ENCODE peak calls at places on chromosomes 4 and X, in five cellular contexts. F is mesenchymal stem cell, Z is H9, N is IMR-90, G is neuronal stem cell. B is an unnamed sample.
A peak's percentile ranks its signal among the peaks of the same experiment; 100 is the strongest.

GRCh38 chrX:115521717-115522116 is 39.3 kb upstream of the PLS3 start:
- DNase-seq in F (peak; percentile 22), Z (no peak), N (peak; percentile 12), G (no peak), B (no peak)

GRCh38 chr4:85370400-85371032 is 104.4 kb upstream of the ARHGAP24 start:
- DNase-seq in F (peak; percentile 65), Z (peak; percentile 49), N (peak; percentile 18), G (peak; percentile 41), B (peak; percentile 79)

GRCh38 chrX:44975666-44976263 is 102.8 kb downstream of the KDM6A start:
- DNase-seq in F (no peak), Z (no peak), N (peak; percentile 5), G (no peak), B (no peak)

GRCh38 chrX:136650811-136651210 is 2.9 kb downstream of the CD40LG start:
- DNase-seq in F (no peak), Z (no peak), N (no peak), G (no peak), B (no peak)

GRCh38 chrX:45154033-45154360 is 46.7 kb downstream of the DIPK2B start:
- DNase-seq in F (no peak), Z (no peak), N (no peak), G (no peak), B (no peak)

GRCh38 chrX:118215346-118215745 is 98.7 kb upstream of the KLHL13 start:
- DNase-seq in F (no peak), Z (no peak), N (no peak), G (no peak), B (no peak)

GRCh38 chr4:48333587-48333986 is 7.7 kb upstream of the SLAIN2 start:
- DNase-seq in F (no peak), Z (no peak), N (no peak), G (no peak), B (no peak)

GRCh38 chrX:42237956-42238355 is 314.6 kb upstream of the CASK start:
- DNase-seq in F (peak; percentile 53), Z (no peak), N (peak; percentile 13), G (no peak), B (no peak)

GRCh38 chr4:168385142-168385490 is 66.6 kb upstream of the DDX60 start:
- DNase-seq in F (no peak), Z (no peak), N (no peak), G (no peak), B (no peak)

GRCh38 chr4:119739796-119740195 is 111.2 kb upstream of the PDE5A start:
- DNase-seq in F (peak; percentile 53), Z (no peak), N (no peak), G (no peak), B (no peak)

GRCh38 chrX:40418413-40419195 is 162.2 kb upstream of the ATP6AP2 start:
- DNase-seq in F (no peak), Z (no peak), N (no peak), G (no peak), B (no peak)
- H4K8ac ChIP-seq in F (no peak overlapping the region), Z (no peak overlapping the region), N (no peak overlapping the region), G (no peak overlapping the region), B (no peak overlapping the region)

GRCh38 chr4:120921456-120922389 is 803 bp downstream of the PRDM5 start:
- DNase-seq in F (peak; percentile 76), Z (peak; percentile 53), N (peak; percentile 68), G (no peak), B (peak; percentile 59)
- H2BK120ac ChIP-seq in F (peak overlapping the region; percentile 92), Z (no peak overlapping the region), N (peak overlapping the region; percentile 35), G (peak overlapping the region; percentile 72), B (peak overlapping the region; percentile 82)

DNA sequence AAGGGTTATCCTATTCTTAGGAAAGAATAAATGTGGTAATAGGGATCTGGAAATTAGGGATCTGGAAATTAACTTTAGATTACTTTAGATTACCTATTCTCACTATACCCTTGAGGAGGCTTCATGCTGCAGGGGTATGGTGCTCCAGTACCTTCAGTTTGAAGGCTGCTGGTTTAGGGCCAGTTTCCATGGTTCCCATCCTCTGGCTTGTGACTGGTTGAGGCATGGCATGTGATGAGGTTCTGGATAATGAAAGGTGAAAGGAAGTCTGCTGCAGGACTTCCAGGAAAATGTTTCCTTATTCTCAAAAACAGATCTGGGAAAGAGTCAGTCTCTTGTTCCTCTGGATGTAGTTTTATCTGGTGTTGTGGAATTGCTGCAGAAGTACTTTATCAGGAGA is 25.9 kb downstream of the FRAS1 start:
- DNase-seq in F (no peak), Z (no peak), N (no peak), G (no peak), B (peak; percentile 48)
- H3K18ac ChIP-seq in F (no peak overlapping the region), Z (no peak overlapping the region), N (no peak overlapping the region), G (no peak overlapping the region), B (no peak overlapping the region)

GRCh38 chr4:44448548-44449443 is at the start of gene KCTD8:
- DNase-seq in F (peak; percentile 48), Z (peak; percentile 98), N (peak; percentile 39), G (peak; percentile 93), B (peak; percentile 99)
- H4K8ac ChIP-seq in F (no peak within 1 kb of the TSS), Z (no peak within 1 kb of the TSS), N (no peak within 1 kb of the TSS), G (no peak within 1 kb of the TSS), B (no peak within 1 kb of the TSS)

DNA sequence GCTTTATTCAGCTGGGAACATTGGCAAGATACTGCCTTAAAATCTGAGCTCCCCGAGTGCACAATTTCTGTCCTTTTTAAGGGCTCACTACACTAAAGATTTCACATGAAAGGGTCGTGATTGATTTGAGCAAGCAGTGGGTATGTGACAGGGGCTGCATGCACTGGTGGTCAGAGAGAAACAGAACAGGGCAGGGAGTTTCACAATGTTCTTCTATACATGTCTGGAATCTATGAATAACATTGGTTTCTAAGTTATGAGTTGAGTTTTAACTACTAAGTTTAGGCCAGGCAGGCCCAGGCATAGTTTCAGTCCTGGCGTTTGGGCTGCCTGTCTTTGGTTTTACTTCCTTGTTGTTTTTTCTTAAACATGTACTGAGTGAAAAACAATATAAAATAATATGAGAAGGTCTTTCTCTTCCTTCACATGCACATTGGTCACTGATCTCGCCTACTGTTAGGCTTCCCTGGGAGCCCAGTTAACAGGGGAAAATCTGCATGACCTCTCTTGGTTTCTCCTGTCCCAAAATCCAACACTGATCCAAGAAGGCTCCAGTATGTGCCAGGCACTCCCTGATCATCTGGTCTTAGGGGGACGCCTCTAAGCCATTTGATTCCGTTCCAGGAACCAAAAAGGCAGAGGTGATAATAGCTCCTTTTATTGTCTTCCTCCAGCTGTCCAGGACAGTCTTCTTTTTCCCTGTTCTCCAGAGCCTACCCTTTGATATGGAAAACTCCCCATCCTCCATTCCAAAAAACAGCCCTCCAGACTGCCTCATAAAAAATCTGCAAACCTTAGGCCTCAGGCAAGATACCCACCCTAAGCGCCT is at the start of gene UGT2B17:
- DNase-seq in F (no peak), Z (no peak), N (no peak), G (no peak), B (no peak)
- H2BK120ac ChIP-seq in F (no peak within 1 kb of the TSS), Z (no peak within 1 kb of the TSS), N (no peak within 1 kb of the TSS), G (no peak within 1 kb of the TSS), B (no peak within 1 kb of the TSS)

GRCh38 chr4:42397256-42397634 is at the start of gene SHISA3:
- DNase-seq in F (peak; percentile 37), Z (peak; percentile 70), N (no peak), G (no peak), B (peak; percentile 87)
- H3K18ac ChIP-seq in F (no peak within 1 kb of the TSS), Z (no peak within 1 kb of the TSS), N (peak within 1 kb of the TSS; percentile 36), G (peak within 1 kb of the TSS; percentile 92), B (peak within 1 kb of the TSS; percentile 34)

GRCh38 chr4:41609851-41610250 is 71.9 kb downstream of the LIMCH1 start:
- DNase-seq in F (no peak), Z (no peak), N (no peak), G (no peak), B (no peak)
- H4K8ac ChIP-seq in F (no peak overlapping the region), Z (no peak overlapping the region), N (no peak overlapping the region), G (no peak overlapping the region), B (no peak overlapping the region)

GRCh38 chr4:32169841-32170240 is 1449.7 kb downstream of the PCDH7 start:
- DNase-seq in F (no peak), Z (no peak), N (no peak), G (no peak), B (no peak)
- H2BK120ac ChIP-seq in F (no peak overlapping the region), Z (no peak overlapping the region), N (no peak overlapping the region), G (no peak overlapping the region), B (no peak overlapping the region)

GRCh38 chr4:126992910-126993309 is 639.8 kb upstream of the INTU start:
- DNase-seq in F (no peak), Z (no peak), N (no peak), G (no peak), B (no peak)

GRCh38 chr4:126991965-126992364 is 640.8 kb upstream of the INTU start:
- DNase-seq in F (no peak), Z (no peak), N (peak; percentile 47), G (no peak), B (no peak)

GRCh38 chr4:126995235-126995634 is 637.5 kb upstream of the INTU start:
- DNase-seq in F (no peak), Z (no peak), N (no peak), G (no peak), B (no peak)

GRCh38 chr4:126993351-126993750 is 639.4 kb upstream of the INTU start:
- DNase-seq in F (no peak), Z (no peak), N (no peak), G (no peak), B (no peak)
- H3K18ac ChIP-seq in F (no peak overlapping the region), Z (no peak overlapping the region), N (no peak overlapping the region), G (no peak overlapping the region), B (no peak overlapping the region)

GRCh38 chr4:600850-601515 is 24.4 kb upstream of the PDE6B start:
- DNase-seq in F (no peak), Z (no peak), N (no peak), G (no peak), B (no peak)

GRCh38 chr4:602559-602942 is 22.8 kb upstream of the PDE6B start:
- DNase-seq in F (no peak), Z (peak; percentile 93), N (no peak), G (peak; percentile 65), B (peak; percentile 83)

GRCh38 chr4:601612-602558 is 23.5 kb upstream of the PDE6B start:
- DNase-seq in F (no peak), Z (no peak), N (no peak), G (no peak), B (no peak)

GRCh38 chr4:598925-599324 is 22.8 kb upstream of the TMEM271 start:
- DNase-seq in F (no peak), Z (no peak), N (no peak), G (no peak), B (no peak)

GRCh38 chr4:600166-600565 is 24.1 kb upstream of the TMEM271 start:
- DNase-seq in F (no peak), Z (no peak), N (no peak), G (no peak), B (no peak)
- H4K8ac ChIP-seq in F (no peak overlapping the region), Z (no peak overlapping the region), N (no peak overlapping the region), G (no peak overlapping the region), B (no peak overlapping the region)

B was measured in mesendoderm.